ENCODE peak calls at places on chromosome 21, in ten cellular contexts. One of them, this sample, is unnamed.

GRCh38 chr21:37829043-37829442 is 87.2 kb downstream of the KCNJ6 start:
- DNase-seq in RPMI8226: no peak
- DNase-seq in AG04449: no peak
- DNase-seq in stimulated activated CD4-positive, alpha-beta T cell treated with anti-CD3 and anti-CD28 coated beads, Interleukin-4, amount 100 ng/mL, for 24 hours: no peak
- DNase-seq in activated T-cell treated with anti-CD3 and anti-CD28 coated beads, Interleukin-2, amount 50 U/mL, for 4 hours: no peak
- DNase-seq in fibroblast of pulmonary artery: no peak
- DNase-seq in stimulated activated CD8-positive, alpha-beta memory T cell treated with anti-CD3 and anti-CD28 coated beads, Interleukin-2, amount 100 ng/mL, for 1 hour: no peak
- DNase-seq in lower leg skin: no peak
- DNase-seq in heart right ventricle: no peak
- DNase-seq in RKO: no peak
- DNase-seq in this sample: no peak

GRCh38 chr21:36792505-36792967 is 93.6 kb downstream of the SIM2 start:
- DNase-seq in fibroblast of pulmonary artery: peak
- DNase-seq in stimulated activated CD8-positive, alpha-beta memory T cell treated with anti-CD3 and anti-CD28 coated beads, Interleukin-2, amount 100 ng/mL, for 1 hour: no peak
- DNase-seq in lower leg skin: no peak
- DNase-seq in activated T-cell treated with anti-CD3 and anti-CD28 coated beads, Interleukin-2, amount 50 U/mL, for 4 hours: no peak
- DNase-seq in RPMI8226: no peak
- DNase-seq in stimulated activated CD4-positive, alpha-beta T cell treated with anti-CD3 and anti-CD28 coated beads, Interleukin-4, amount 100 ng/mL, for 24 hours: no peak
- DNase-seq in AG04449: no peak
- DNase-seq in RKO: peak
- DNase-seq in heart right ventricle: no peak
- DNase-seq in this sample: no peak

GRCh38 chr21:35885942-35886541 is 174.3 kb downstream of the SETD4 start:
- DNase-seq in heart right ventricle: no peak
- DNase-seq in stimulated activated CD8-positive, alpha-beta memory T cell treated with anti-CD3 and anti-CD28 coated beads, Interleukin-2, amount 100 ng/mL, for 1 hour: no peak
- DNase-seq in fibroblast of pulmonary artery: no peak
- DNase-seq in activated T-cell treated with anti-CD3 and anti-CD28 coated beads, Interleukin-2, amount 50 U/mL, for 4 hours: no peak
- DNase-seq in RKO: no peak
- DNase-seq in lower leg skin: no peak
- DNase-seq in stimulated activated CD4-positive, alpha-beta T cell treated with anti-CD3 and anti-CD28 coated beads, Interleukin-4, amount 100 ng/mL, for 24 hours: no peak
- DNase-seq in AG04449: no peak
- DNase-seq in RPMI8226: no peak
- DNase-seq in this sample: no peak

GRCh38 chr21:16363563-16363962 is 633.8 kb downstream of the USP25 start:
- DNase-seq in lower leg skin: no peak
- DNase-seq in stimulated activated CD4-positive, alpha-beta T cell treated with anti-CD3 and anti-CD28 coated beads, Interleukin-4, amount 100 ng/mL, for 24 hours: no peak
- DNase-seq in RKO: no peak
- DNase-seq in heart right ventricle: no peak
- DNase-seq in RPMI8226: no peak
- DNase-seq in activated T-cell treated with anti-CD3 and anti-CD28 coated beads, Interleukin-2, amount 50 U/mL, for 4 hours: no peak
- DNase-seq in stimulated activated CD8-positive, alpha-beta memory T cell treated with anti-CD3 and anti-CD28 coated beads, Interleukin-2, amount 100 ng/mL, for 1 hour: no peak
- DNase-seq in fibroblast of pulmonary artery: no peak
- DNase-seq in AG04449: no peak
- DNase-seq in this sample: no peak

GRCh38 chr21:36491191-36491916 is 11.4 kb upstream of the CLDN14 start:
- DNase-seq in heart right ventricle: no peak
- DNase-seq in RKO: no peak
- DNase-seq in stimulated activated CD8-positive, alpha-beta memory T cell treated with anti-CD3 and anti-CD28 coated beads, Interleukin-2, amount 100 ng/mL, for 1 hour: no peak
- DNase-seq in stimulated activated CD4-positive, alpha-beta T cell treated with anti-CD3 and anti-CD28 coated beads, Interleukin-4, amount 100 ng/mL, for 24 hours: no peak
- DNase-seq in RPMI8226: no peak
- DNase-seq in fibroblast of pulmonary artery: no peak
- DNase-seq in activated T-cell treated with anti-CD3 and anti-CD28 coated beads, Interleukin-2, amount 50 U/mL, for 4 hours: no peak
- DNase-seq in lower leg skin: no peak
- DNase-seq in AG04449: peak
- DNase-seq in this sample: no peak

GRCh38 chr21:43865471-43866181 is 603 bp downstream of the AGPAT3 start:
- DNase-seq in heart right ventricle: peak
- DNase-seq in RKO: no peak
- DNase-seq in activated T-cell treated with anti-CD3 and anti-CD28 coated beads, Interleukin-2, amount 50 U/mL, for 4 hours: peak
- DNase-seq in fibroblast of pulmonary artery: peak
- DNase-seq in stimulated activated CD8-positive, alpha-beta memory T cell treated with anti-CD3 and anti-CD28 coated beads, Interleukin-2, amount 100 ng/mL, for 1 hour: peak
- DNase-seq in lower leg skin: no peak
- DNase-seq in AG04449: no peak
- DNase-seq in stimulated activated CD4-positive, alpha-beta T cell treated with anti-CD3 and anti-CD28 coated beads, Interleukin-4, amount 100 ng/mL, for 24 hours: peak
- DNase-seq in RPMI8226: peak
- DNase-seq in this sample: no peak

GRCh38 chr21:45877160-45877438 is 104.5 kb upstream of the COL6A1 start:
- DNase-seq in RPMI8226: no peak
- DNase-seq in stimulated activated CD4-positive, alpha-beta T cell treated with anti-CD3 and anti-CD28 coated beads, Interleukin-4, amount 100 ng/mL, for 24 hours: no peak
- DNase-seq in lower leg skin: no peak
- DNase-seq in stimulated activated CD8-positive, alpha-beta memory T cell treated with anti-CD3 and anti-CD28 coated beads, Interleukin-2, amount 100 ng/mL, for 1 hour: no peak
- DNase-seq in AG04449: no peak
- DNase-seq in heart right ventricle: no peak
- DNase-seq in RKO: no peak
- DNase-seq in activated T-cell treated with anti-CD3 and anti-CD28 coated beads, Interleukin-2, amount 50 U/mL, for 4 hours: no peak
- DNase-seq in fibroblast of pulmonary artery: no peak
- DNase-seq in this sample: no peak

GRCh38 chr21:14533555-14534400 is 12.3 kb downstream of the SAMSN1 start:
- DNase-seq in RKO: peak
- DNase-seq in fibroblast of pulmonary artery: peak
- DNase-seq in activated T-cell treated with anti-CD3 and anti-CD28 coated beads, Interleukin-2, amount 50 U/mL, for 4 hours: peak
- DNase-seq in stimulated activated CD8-positive, alpha-beta memory T cell treated with anti-CD3 and anti-CD28 coated beads, Interleukin-2, amount 100 ng/mL, for 1 hour: no peak
- DNase-seq in RPMI8226: no peak
- DNase-seq in lower leg skin: no peak
- DNase-seq in AG04449: no peak
- DNase-seq in heart right ventricle: no peak
- DNase-seq in stimulated activated CD4-positive, alpha-beta T cell treated with anti-CD3 and anti-CD28 coated beads, Interleukin-4, amount 100 ng/mL, for 24 hours: peak
- DNase-seq in this sample: no peak

GRCh38 chr21:16476056-16476850 is 746.5 kb downstream of the USP25 start:
- DNase-seq in stimulated activated CD8-positive, alpha-beta memory T cell treated with anti-CD3 and anti-CD28 coated beads, Interleukin-2, amount 100 ng/mL, for 1 hour: no peak
- DNase-seq in AG04449: no peak
- DNase-seq in activated T-cell treated with anti-CD3 and anti-CD28 coated beads, Interleukin-2, amount 50 U/mL, for 4 hours: no peak
- DNase-seq in lower leg skin: no peak
- DNase-seq in fibroblast of pulmonary artery: peak
- DNase-seq in stimulated activated CD4-positive, alpha-beta T cell treated with anti-CD3 and anti-CD28 coated beads, Interleukin-4, amount 100 ng/mL, for 24 hours: no peak
- DNase-seq in heart right ventricle: no peak
- DNase-seq in RKO: no peak
- DNase-seq in RPMI8226: no peak
- DNase-seq in this sample: no peak

GRCh38 chr21:45590246-45590725 is 48.0 kb upstream of the SLC19A1 start:
- DNase-seq in stimulated activated CD4-positive, alpha-beta T cell treated with anti-CD3 and anti-CD28 coated beads, Interleukin-4, amount 100 ng/mL, for 24 hours: peak
- DNase-seq in stimulated activated CD8-positive, alpha-beta memory T cell treated with anti-CD3 and anti-CD28 coated beads, Interleukin-2, amount 100 ng/mL, for 1 hour: peak
- DNase-seq in RPMI8226: peak
- DNase-seq in fibroblast of pulmonary artery: peak
- DNase-seq in AG04449: no peak
- DNase-seq in activated T-cell treated with anti-CD3 and anti-CD28 coated beads, Interleukin-2, amount 50 U/mL, for 4 hours: peak
- DNase-seq in heart right ventricle: peak
- DNase-seq in RKO: no peak
- DNase-seq in lower leg skin: no peak
- DNase-seq in this sample: no peak

GRCh38 chr21:42440187-42440792 is 36.6 kb downstream of the UBASH3A start:
- DNase-seq in stimulated activated CD4-positive, alpha-beta T cell treated with anti-CD3 and anti-CD28 coated beads, Interleukin-4, amount 100 ng/mL, for 24 hours: peak
- DNase-seq in fibroblast of pulmonary artery: no peak
- DNase-seq in lower leg skin: no peak
- DNase-seq in RKO: no peak
- DNase-seq in AG04449: no peak
- DNase-seq in RPMI8226: peak
- DNase-seq in heart right ventricle: no peak
- DNase-seq in activated T-cell treated with anti-CD3 and anti-CD28 coated beads, Interleukin-2, amount 50 U/mL, for 4 hours: no peak
- DNase-seq in stimulated activated CD8-positive, alpha-beta memory T cell treated with anti-CD3 and anti-CD28 coated beads, Interleukin-2, amount 100 ng/mL, for 1 hour: no peak
- DNase-seq in this sample: no peak

GRCh38 chr21:45306453-45306831 is 18.7 kb upstream of the POFUT2 start:
- DNase-seq in heart right ventricle: no peak
- DNase-seq in RKO: no peak
- DNase-seq in RPMI8226: no peak
- DNase-seq in stimulated activated CD8-positive, alpha-beta memory T cell treated with anti-CD3 and anti-CD28 coated beads, Interleukin-2, amount 100 ng/mL, for 1 hour: no peak
- DNase-seq in lower leg skin: no peak
- DNase-seq in AG04449: no peak
- DNase-seq in fibroblast of pulmonary artery: no peak
- DNase-seq in stimulated activated CD4-positive, alpha-beta T cell treated with anti-CD3 and anti-CD28 coated beads, Interleukin-4, amount 100 ng/mL, for 24 hours: no peak
- DNase-seq in activated T-cell treated with anti-CD3 and anti-CD28 coated beads, Interleukin-2, amount 50 U/mL, for 4 hours: no peak
- DNase-seq in this sample: no peak

GRCh38 chr21:38054334-38054733 is 138.1 kb upstream of the KCNJ6 start:
- DNase-seq in activated T-cell treated with anti-CD3 and anti-CD28 coated beads, Interleukin-2, amount 50 U/mL, for 4 hours: no peak
- DNase-seq in lower leg skin: no peak
- DNase-seq in RPMI8226: no peak
- DNase-seq in AG04449: no peak
- DNase-seq in heart right ventricle: no peak
- DNase-seq in fibroblast of pulmonary artery: no peak
- DNase-seq in RKO: no peak
- DNase-seq in stimulated activated CD8-positive, alpha-beta memory T cell treated with anti-CD3 and anti-CD28 coated beads, Interleukin-2, amount 100 ng/mL, for 1 hour: no peak
- DNase-seq in stimulated activated CD4-positive, alpha-beta T cell treated with anti-CD3 and anti-CD28 coated beads, Interleukin-4, amount 100 ng/mL, for 24 hours: no peak
- DNase-seq in this sample: no peak

GRCh38 chr21:21203822-21204339 is 205.7 kb downstream of the NCAM2 start:
- DNase-seq in RKO: no peak
- DNase-seq in stimulated activated CD8-positive, alpha-beta memory T cell treated with anti-CD3 and anti-CD28 coated beads, Interleukin-2, amount 100 ng/mL, for 1 hour: no peak
- DNase-seq in heart right ventricle: no peak
- DNase-seq in AG04449: no peak
- DNase-seq in stimulated activated CD4-positive, alpha-beta T cell treated with anti-CD3 and anti-CD28 coated beads, Interleukin-4, amount 100 ng/mL, for 24 hours: no peak
- DNase-seq in fibroblast of pulmonary artery: no peak
- DNase-seq in activated T-cell treated with anti-CD3 and anti-CD28 coated beads, Interleukin-2, amount 50 U/mL, for 4 hours: no peak
- DNase-seq in lower leg skin: no peak
- DNase-seq in RPMI8226: no peak
- DNase-seq in this sample: no peak

GRCh38 chr21:42941696-42942085 is 16.3 kb upstream of the ERVH48-1 start:
- DNase-seq in RKO: no peak
- DNase-seq in stimulated activated CD4-positive, alpha-beta T cell treated with anti-CD3 and anti-CD28 coated beads, Interleukin-4, amount 100 ng/mL, for 24 hours: no peak
- DNase-seq in lower leg skin: no peak
- DNase-seq in RPMI8226: no peak
- DNase-seq in heart right ventricle: no peak
- DNase-seq in activated T-cell treated with anti-CD3 and anti-CD28 coated beads, Interleukin-2, amount 50 U/mL, for 4 hours: no peak
- DNase-seq in AG04449: no peak
- DNase-seq in fibroblast of pulmonary artery: no peak
- DNase-seq in stimulated activated CD8-positive, alpha-beta memory T cell treated with anti-CD3 and anti-CD28 coated beads, Interleukin-2, amount 100 ng/mL, for 1 hour: no peak
- DNase-seq in this sample: no peak

GRCh38 chr21:42579456-42580075 is 65.9 kb downstream of the SLC37A1 start:
- DNase-seq in lower leg skin: no peak
- DNase-seq in stimulated activated CD8-positive, alpha-beta memory T cell treated with anti-CD3 and anti-CD28 coated beads, Interleukin-2, amount 100 ng/mL, for 1 hour: no peak
- DNase-seq in RPMI8226: no peak
- DNase-seq in stimulated activated CD4-positive, alpha-beta T cell treated with anti-CD3 and anti-CD28 coated beads, Interleukin-4, amount 100 ng/mL, for 24 hours: no peak
- DNase-seq in AG04449: no peak
- DNase-seq in fibroblast of pulmonary artery: no peak
- DNase-seq in heart right ventricle: no peak
- DNase-seq in RKO: no peak
- DNase-seq in activated T-cell treated with anti-CD3 and anti-CD28 coated beads, Interleukin-2, amount 50 U/mL, for 4 hours: no peak
- DNase-seq in this sample: no peak

This sample was measured in AG04450.